ENCODE peak calls at places on chromosomes 13 and 19, in four cellular contexts. One of them, this sample, is unnamed. For H3K4me1, the result is how much of the 10 kb centered on the place peaks cover.

GRCh38 chr19:51422053-51422448 is 4.6 kb upstream of the SIGLEC10 start:
- DNase-seq in iPS DF 6.9: peak
- DNase-seq in CD8-positive, alpha-beta memory T cell: peak
- DNase-seq in fibroblast of lung: peak
- DNase-seq in this sample: peak

GRCh38 chr19:19240476-19240875 is 28.7 kb downstream of the NCAN start:
- DNase-seq in iPS DF 6.9: no peak
- DNase-seq in CD8-positive, alpha-beta memory T cell: no peak
- DNase-seq in fibroblast of lung: no peak
- DNase-seq in this sample: no peak

GRCh38 chr13:46168341-46168740 is 13.6 kb downstream of the LCP1 start:
- DNase-seq in iPS DF 6.9: no peak
- DNase-seq in CD8-positive, alpha-beta memory T cell: peak
- DNase-seq in fibroblast of lung: no peak
- DNase-seq in this sample: no peak

GRCh38 chr13:113927661-113928581 is 46.0 kb downstream of the C13orf46 start:
- DNase-seq in iPS DF 6.9: no peak
- DNase-seq in CD8-positive, alpha-beta memory T cell: no peak
- DNase-seq in fibroblast of lung: peak
- DNase-seq in this sample: no peak

GRCh38 chr19:8697671-8698432 is 743 bp downstream of the ACTL9 start:
- DNase-seq in iPS DF 6.9: peak
- DNase-seq in CD8-positive, alpha-beta memory T cell: no peak
- DNase-seq in fibroblast of lung: no peak
- DNase-seq in this sample: no peak

GRCh38 chr13:97762141-97762540 is 191.3 kb upstream of the IPO5 start:
- DNase-seq in iPS DF 6.9: no peak
- DNase-seq in CD8-positive, alpha-beta memory T cell: no peak
- DNase-seq in fibroblast of lung: no peak
- DNase-seq in this sample: no peak

GRCh38 chr19:31385744-31386143 is 36.5 kb upstream of the TSHZ3 start:
- DNase-seq in iPS DF 6.9: no peak
- DNase-seq in CD8-positive, alpha-beta memory T cell: no peak
- DNase-seq in fibroblast of lung: no peak
- DNase-seq in this sample: no peak

GRCh38 chr13:74907788-74908187 is 574.2 kb downstream of the TBC1D4 start:
- DNase-seq in iPS DF 6.9: no peak
- DNase-seq in CD8-positive, alpha-beta memory T cell: no peak
- DNase-seq in fibroblast of lung: no peak
- DNase-seq in this sample: no peak

GRCh38 chr13:64276232-64276631 is 2860.6 kb upstream of the PCDH20 start:
- DNase-seq in iPS DF 6.9: no peak
- DNase-seq in CD8-positive, alpha-beta memory T cell: no peak
- DNase-seq in fibroblast of lung: peak
- DNase-seq in this sample: no peak

GRCh38 chr13:44191103-44191502 is 182.5 kb upstream of the SERP2 start:
- DNase-seq in iPS DF 6.9: no peak
- DNase-seq in CD8-positive, alpha-beta memory T cell: no peak
- DNase-seq in fibroblast of lung: no peak
- DNase-seq in this sample: no peak

GRCh38 chr19:2579678-2580280 is 103.9 kb downstream of the GADD45B start:
- DNase-seq in iPS DF 6.9: no peak
- DNase-seq in CD8-positive, alpha-beta memory T cell: no peak
- DNase-seq in fibroblast of lung: no peak
- DNase-seq in this sample: no peak

GRCh38 chr19:2578911-2579677 is 103.2 kb downstream of the GADD45B start:
- DNase-seq in iPS DF 6.9: no peak
- DNase-seq in CD8-positive, alpha-beta memory T cell: peak
- DNase-seq in fibroblast of lung: peak
- DNase-seq in this sample: peak

GRCh38 chr19:2575734-2576481 is 100.0 kb downstream of the GADD45B start:
- DNase-seq in iPS DF 6.9: no peak
- DNase-seq in CD8-positive, alpha-beta memory T cell: no peak
- DNase-seq in fibroblast of lung: no peak
- DNase-seq in this sample: no peak

GRCh38 chr19:2578391-2578826 is 102.5 kb downstream of the GADD45B start:
- DNase-seq in iPS DF 6.9: no peak
- DNase-seq in CD8-positive, alpha-beta memory T cell: no peak
- DNase-seq in fibroblast of lung: peak
- DNase-seq in this sample: no peak

GRCh38 chr19:2577722-2578335 is 101.9 kb downstream of the GADD45B start:
- DNase-seq in iPS DF 6.9: no peak
- DNase-seq in CD8-positive, alpha-beta memory T cell: no peak
- DNase-seq in fibroblast of lung: no peak
- DNase-seq in this sample: no peak
- H3K4me3 ChIP-seq in iPS DF 6.9: no peak
- H3K4me3 ChIP-seq in CD8-positive, alpha-beta memory T cell: no peak
- H3K4me3 ChIP-seq in fibroblast of lung: no peak
- H3K4me3 ChIP-seq in this sample: no peak

GRCh38 chr19:12782174-12782423 is 6.7 kb upstream of the HOOK2 start:
- DNase-seq in iPS DF 6.9: no peak
- DNase-seq in CD8-positive, alpha-beta memory T cell: peak
- DNase-seq in fibroblast of lung: no peak
- DNase-seq in this sample: peak
- H3K4me1 ChIP-seq in iPS DF 6.9: under half
- H3K4me1 ChIP-seq in CD8-positive, alpha-beta memory T cell: half or more
- H3K4me1 ChIP-seq in fibroblast of lung: under half
- H3K4me1 ChIP-seq in this sample: half or more

GRCh38 chr19:34479396-34479795 is 2.2 kb upstream of the WTIP start:
- DNase-seq in iPS DF 6.9: no peak
- DNase-seq in CD8-positive, alpha-beta memory T cell: no peak
- DNase-seq in fibroblast of lung: no peak
- DNase-seq in this sample: no peak

GRCh38 chr19:34481861-34482379 is 362 bp downstream of the WTIP start:
- DNase-seq in iPS DF 6.9: no peak
- DNase-seq in CD8-positive, alpha-beta memory T cell: no peak
- DNase-seq in fibroblast of lung: no peak
- DNase-seq in this sample: no peak

GRCh38 chr19:34482380-34483250 is 1.1 kb downstream of the WTIP start:
- DNase-seq in iPS DF 6.9: no peak
- DNase-seq in CD8-positive, alpha-beta memory T cell: no peak
- DNase-seq in fibroblast of lung: peak
- DNase-seq in this sample: no peak

GRCh38 chr19:34480491-34480890 is 1.1 kb upstream of the WTIP start:
- DNase-seq in iPS DF 6.9: no peak
- DNase-seq in CD8-positive, alpha-beta memory T cell: no peak
- DNase-seq in fibroblast of lung: no peak
- DNase-seq in this sample: no peak

DNA sequence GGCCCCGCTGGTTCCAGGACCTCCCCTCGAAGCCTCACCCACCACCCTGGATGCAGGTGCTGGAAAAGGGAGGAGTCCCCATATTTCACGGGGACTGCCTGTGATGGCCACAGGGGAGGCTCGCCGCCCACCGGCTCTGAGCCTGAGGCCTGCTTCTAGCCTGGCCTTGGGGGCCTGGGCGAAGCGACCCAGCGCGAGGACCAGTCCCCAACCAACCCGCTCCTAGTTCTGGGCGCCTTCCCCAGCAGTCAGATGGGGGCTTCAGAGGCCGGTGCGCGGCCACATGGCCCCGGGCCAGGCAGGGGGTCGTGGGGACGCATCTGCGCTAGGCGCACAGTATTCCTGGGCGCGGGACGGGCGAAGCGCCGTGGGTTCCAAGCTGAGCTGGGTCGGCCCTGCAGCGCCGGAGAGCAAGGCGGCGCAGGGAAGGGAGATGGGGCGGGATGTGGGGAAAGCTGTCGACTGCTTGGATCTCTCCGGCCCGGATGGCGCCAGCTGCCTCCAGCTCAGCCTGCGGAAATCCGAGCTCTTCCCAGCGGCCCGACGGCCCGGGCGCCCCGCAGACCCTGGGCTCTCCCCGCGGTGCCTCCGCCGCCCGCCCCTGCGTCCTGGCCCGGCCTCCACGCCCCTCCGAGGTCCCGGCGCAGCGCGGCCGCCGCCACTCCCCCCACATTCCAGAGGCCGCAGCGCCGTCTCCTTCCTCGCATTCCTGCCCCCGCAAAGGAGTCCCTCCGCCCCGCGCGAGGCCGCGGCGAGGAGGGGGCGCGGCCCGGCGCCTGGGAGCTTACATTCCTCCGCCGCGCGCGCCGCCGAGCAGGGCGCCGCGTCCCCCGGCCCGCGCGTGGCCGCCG is at the start of gene WTIP:
- DNase-seq in iPS DF 6.9: no peak
- DNase-seq in CD8-positive, alpha-beta memory T cell: no peak
- DNase-seq in fibroblast of lung: peak
- DNase-seq in this sample: no peak
- H3K4me3 ChIP-seq in iPS DF 6.9: peak
- H3K4me3 ChIP-seq in CD8-positive, alpha-beta memory T cell: no peak
- H3K4me3 ChIP-seq in fibroblast of lung: peak
- H3K4me3 ChIP-seq in this sample: no peak

GRCh38 chr13:112777637-112778406 is 88.0 kb downstream of the ATP11A start:
- DNase-seq in iPS DF 6.9: no peak
- DNase-seq in CD8-positive, alpha-beta memory T cell: no peak
- DNase-seq in fibroblast of lung: no peak
- DNase-seq in this sample: no peak

GRCh38 chr13:112776971-112777370 is 87.1 kb downstream of the ATP11A start:
- DNase-seq in iPS DF 6.9: no peak
- DNase-seq in CD8-positive, alpha-beta memory T cell: no peak
- DNase-seq in fibroblast of lung: no peak
- DNase-seq in this sample: no peak

GRCh38 chr13:112774829-112775565 is 85.2 kb downstream of the ATP11A start:
- DNase-seq in iPS DF 6.9: no peak
- DNase-seq in CD8-positive, alpha-beta memory T cell: no peak
- DNase-seq in fibroblast of lung: no peak
- DNase-seq in this sample: no peak

GRCh38 chr13:112775791-112776279 is 86.0 kb downstream of the ATP11A start:
- DNase-seq in iPS DF 6.9: no peak
- DNase-seq in CD8-positive, alpha-beta memory T cell: no peak
- DNase-seq in fibroblast of lung: no peak
- DNase-seq in this sample: no peak

GRCh38 chr13:112776354-112776753 is 86.5 kb downstream of the ATP11A start:
- DNase-seq in iPS DF 6.9: no peak
- DNase-seq in CD8-positive, alpha-beta memory T cell: no peak
- DNase-seq in fibroblast of lung: no peak
- DNase-seq in this sample: no peak
- H3K4me1 ChIP-seq in iPS DF 6.9: under half
- H3K4me1 ChIP-seq in CD8-positive, alpha-beta memory T cell: under half
- H3K4me1 ChIP-seq in fibroblast of lung: under half
- H3K4me1 ChIP-seq in this sample: under half

GRCh38 chr13:99978781-99979452 is 2.7 kb upstream of the ZIC2 start:
- DNase-seq in iPS DF 6.9: no peak
- DNase-seq in CD8-positive, alpha-beta memory T cell: no peak
- DNase-seq in fibroblast of lung: no peak
- DNase-seq in this sample: no peak

GRCh38 chr13:99975626-99976025 is 4.1 kb upstream of the ZIC5 start:
- DNase-seq in iPS DF 6.9: no peak
- DNase-seq in CD8-positive, alpha-beta memory T cell: no peak
- DNase-seq in fibroblast of lung: no peak
- DNase-seq in this sample: no peak

GRCh38 chr13:99976502-99977115 is 5.0 kb upstream of the ZIC2 start:
- DNase-seq in iPS DF 6.9: no peak
- DNase-seq in CD8-positive, alpha-beta memory T cell: no peak
- DNase-seq in fibroblast of lung: no peak
- DNase-seq in this sample: no peak

GRCh38 chr13:99977912-99978780 is 3.4 kb upstream of the ZIC2 start:
- DNase-seq in iPS DF 6.9: no peak
- DNase-seq in CD8-positive, alpha-beta memory T cell: no peak
- DNase-seq in fibroblast of lung: no peak
- DNase-seq in this sample: no peak

DNA sequence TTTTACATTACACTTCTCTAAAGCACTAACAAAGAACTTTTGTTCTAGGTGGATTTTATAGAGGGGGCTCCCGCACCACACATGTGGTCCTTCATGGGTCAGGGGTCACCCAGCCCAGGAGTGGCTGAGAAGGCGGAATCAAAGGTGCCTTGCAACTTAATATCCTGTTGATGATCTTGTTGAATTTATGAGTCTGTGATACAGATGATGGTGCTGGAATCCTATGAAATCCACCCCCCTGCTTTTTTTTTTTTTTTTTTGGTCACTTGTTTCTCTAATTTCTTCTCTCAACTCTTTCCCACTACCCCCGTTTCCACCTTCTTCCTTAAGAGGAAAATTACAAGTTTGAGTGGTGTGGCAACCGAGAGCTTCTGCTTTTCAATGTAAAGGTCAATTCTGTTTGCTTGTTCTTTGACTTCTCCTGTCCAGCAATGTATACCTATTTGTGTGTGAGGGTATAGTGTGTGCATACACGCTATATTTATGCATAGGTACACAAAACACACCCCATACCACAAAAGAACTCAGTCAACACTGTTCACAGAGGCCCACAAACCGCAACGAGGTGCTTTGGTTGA is 4.2 kb upstream of the ZIC2 start:
- DNase-seq in iPS DF 6.9: no peak
- DNase-seq in CD8-positive, alpha-beta memory T cell: no peak
- DNase-seq in fibroblast of lung: no peak
- DNase-seq in this sample: no peak
- H3K4me3 ChIP-seq in iPS DF 6.9: no peak
- H3K4me3 ChIP-seq in CD8-positive, alpha-beta memory T cell: no peak
- H3K4me3 ChIP-seq in fibroblast of lung: no peak
- H3K4me3 ChIP-seq in this sample: no peak

GRCh38 chr13:39565036-39565949 is 37.7 kb downstream of the LHFPL6 start:
- DNase-seq in iPS DF 6.9: peak
- DNase-seq in CD8-positive, alpha-beta memory T cell: no peak
- DNase-seq in fibroblast of lung: peak
- DNase-seq in this sample: no peak

GRCh38 chr13:39571502-39572092 is 31.4 kb downstream of the LHFPL6 start:
- DNase-seq in iPS DF 6.9: no peak
- DNase-seq in CD8-positive, alpha-beta memory T cell: no peak
- DNase-seq in fibroblast of lung: no peak
- DNase-seq in this sample: no peak

GRCh38 chr13:39561971-39562370 is 41.0 kb downstream of the LHFPL6 start:
- DNase-seq in iPS DF 6.9: no peak
- DNase-seq in CD8-positive, alpha-beta memory T cell: no peak
- DNase-seq in fibroblast of lung: no peak
- DNase-seq in this sample: no peak

GRCh38 chr13:39566216-39566869 is 36.6 kb downstream of the LHFPL6 start:
- DNase-seq in iPS DF 6.9: no peak
- DNase-seq in CD8-positive, alpha-beta memory T cell: no peak
- DNase-seq in fibroblast of lung: no peak
- DNase-seq in this sample: no peak

DNA sequence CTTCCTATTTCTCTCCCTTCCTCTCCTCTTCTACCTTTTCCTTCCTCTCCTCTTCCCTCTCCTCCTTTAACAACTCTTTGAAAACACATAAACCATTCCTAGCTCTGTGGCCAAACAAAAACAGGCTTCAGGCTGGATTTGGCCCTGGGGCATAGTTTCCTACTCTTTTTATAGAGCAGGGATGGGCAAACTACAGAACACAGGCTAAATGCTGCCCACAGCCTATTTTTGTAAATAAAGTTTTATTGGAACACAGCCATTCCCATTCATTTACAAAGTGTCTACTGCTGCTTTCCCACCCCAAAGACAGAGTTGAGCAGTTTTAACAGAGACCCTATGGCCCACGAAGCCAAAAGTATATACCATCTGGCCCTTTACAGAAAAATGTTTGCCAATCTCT is 35.4 kb downstream of the LHFPL6 start:
- DNase-seq in iPS DF 6.9: no peak
- DNase-seq in CD8-positive, alpha-beta memory T cell: no peak
- DNase-seq in fibroblast of lung: no peak
- DNase-seq in this sample: no peak
- H3K4me1 ChIP-seq in iPS DF 6.9: under half
- H3K4me1 ChIP-seq in CD8-positive, alpha-beta memory T cell: under half
- H3K4me1 ChIP-seq in fibroblast of lung: under half
- H3K4me1 ChIP-seq in this sample: under half